ENCODE peak calls at places on chromosomes 11 and 22, in five cellular contexts. E, A, S, Q and H are unnamed samples.

GRCh38 chr11:135033545-135033944 is 621.5 kb upstream of the B3GAT1 start:
- DNase-seq in E (no peak), A (no peak), S (no peak), Q (no peak), H (no peak)

GRCh38 chr11:77299528-77299993 is 1.9 kb downstream of the GDPD4 start:
- DNase-seq in E (no peak), A (no peak), S (no peak), Q (no peak), H (peak; percentile 43)

GRCh38 chr22:27443315-27443714 is 358.2 kb downstream of the MN1 start:
- DNase-seq in E (no peak), A (no peak), S (no peak), Q (no peak), H (no peak)

GRCh38 chr22:49232319-49233067 is 595.2 kb downstream of the BRD1 start:
- DNase-seq in E (peak; percentile 17), A (peak; percentile 36), S (peak; percentile 69), Q (no peak), H (no peak)

GRCh38 chr11:75815345-75815983 is 454 bp downstream of the UVRAG start:
- DNase-seq in E (peak; percentile 34), A (no peak), S (no peak), Q (peak; percentile 44), H (peak; percentile 47)

GRCh38 chr11:71364806-71365205 is 83.4 kb downstream of the DHCR7 start:
- DNase-seq in E (no peak), A (no peak), S (no peak), Q (no peak), H (no peak)

GRCh38 chr11:1694064-1694845 is 2.7 kb upstream of the KRTAP5-6 start:
- DNase-seq in E (peak; percentile 86), A (peak; percentile 92), S (peak; percentile 92), Q (peak; percentile 82), H (peak; percentile 90)

GRCh38 chr11:119370486-119371046 is 10.9 kb downstream of the USP2 start:
- DNase-seq in E (no peak), A (peak; percentile 87), S (no peak), Q (peak; percentile 51), H (no peak)

DNA sequence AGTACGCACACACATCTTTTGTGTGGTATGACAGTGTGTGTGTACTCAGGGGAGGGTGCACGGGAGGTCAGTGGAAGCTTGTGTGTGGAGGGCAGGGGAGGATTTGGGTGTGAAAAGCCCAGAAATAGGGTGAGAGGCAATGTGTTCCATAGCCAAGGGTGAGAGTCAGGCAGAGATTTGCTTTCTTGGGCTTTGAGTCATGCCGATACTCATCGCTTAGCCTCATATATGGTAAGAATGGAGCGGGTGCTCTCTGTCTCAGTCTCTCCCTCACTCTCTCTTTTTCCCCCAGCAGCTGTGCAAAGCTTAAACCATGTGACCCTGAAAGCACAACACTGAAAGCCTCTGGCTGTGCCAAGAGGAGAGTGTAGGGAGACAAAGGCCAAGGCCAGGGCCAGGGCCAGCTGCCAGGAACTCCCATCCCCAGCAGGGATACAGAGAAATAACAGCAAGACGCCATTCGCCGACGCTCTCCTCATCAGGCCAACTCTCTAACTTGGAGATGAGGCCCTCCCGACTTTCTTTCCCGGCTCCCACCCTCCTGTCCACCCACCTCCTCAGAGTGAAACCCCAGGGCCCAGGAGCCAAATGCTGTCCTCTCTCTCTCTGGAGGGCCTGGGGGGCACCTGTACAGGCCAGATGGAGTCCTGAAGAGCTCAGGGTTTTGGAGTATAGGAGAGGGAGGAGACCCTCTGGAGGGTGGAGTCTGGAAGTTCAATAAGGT is 20.3 kb upstream of the MICAL3 start:
- DNase-seq in E (peak; percentile 38), A (peak; percentile 88), S (no peak), Q (no peak), H (peak; percentile 62)
- H3K27ac ChIP-seq in E (peak overlapping the region; percentile 69), A (peak overlapping the region; percentile 64), S (no peak overlapping the region), Q (no peak overlapping the region), H (peak overlapping the region; percentile 77)

GRCh38 chr11:46099973-46100335 is 21.3 kb downstream of the PHF21A start:
- DNase-seq in E (no peak), A (no peak), S (no peak), Q (no peak), H (no peak)
- H3K27ac ChIP-seq in E (peak overlapping the region; percentile 21), A (peak overlapping the region; percentile 54), S (peak overlapping the region; percentile 38), Q (no peak overlapping the region), H (peak overlapping the region; percentile 62)

GRCh38 chr11:66950113-66950535 is 8.1 kb downstream of the PC start:
- DNase-seq in E (no peak), A (peak; percentile 69), S (peak; percentile 83), Q (no peak), H (peak; percentile 78)
- H3K27ac ChIP-seq in E (no peak overlapping the region), A (no peak overlapping the region), S (no peak overlapping the region), Q (no peak overlapping the region), H (no peak overlapping the region)

GRCh38 chr11:4026389-4026788 is 68.2 kb upstream of the RRM1 start:
- DNase-seq in E (no peak), A (no peak), S (no peak), Q (no peak), H (no peak)
- H3K27ac ChIP-seq in E (peak overlapping the region; percentile 6), A (no peak overlapping the region), S (peak overlapping the region; percentile 15), Q (no peak overlapping the region), H (peak overlapping the region; percentile 54)

GRCh38 chr11:60873533-60873932 is 6.2 kb downstream of the ZP1 start:
- DNase-seq in E (no peak), A (no peak), S (peak; percentile 70), Q (no peak), H (no peak)
- H3K27ac ChIP-seq in E (no peak overlapping the region), A (no peak overlapping the region), S (no peak overlapping the region), Q (no peak overlapping the region), H (no peak overlapping the region)

GRCh38 chr22:22820626-22821025 is 67.0 kb upstream of the IGLL5 start:
- DNase-seq in E (no peak), A (no peak), S (no peak), Q (peak; percentile 72), H (no peak)

GRCh38 chr22:22821340-22821739 is 66.3 kb upstream of the IGLL5 start:
- DNase-seq in E (no peak), A (no peak), S (no peak), Q (no peak), H (no peak)

GRCh38 chr22:22820076-22820475 is 67.5 kb upstream of the IGLL5 start:
- DNase-seq in E (no peak), A (no peak), S (no peak), Q (no peak), H (no peak)

GRCh38 chr22:22823126-22823804 is 64.4 kb upstream of the IGLL5 start:
- DNase-seq in E (no peak), A (no peak), S (no peak), Q (peak; percentile 82), H (no peak)

DNA sequence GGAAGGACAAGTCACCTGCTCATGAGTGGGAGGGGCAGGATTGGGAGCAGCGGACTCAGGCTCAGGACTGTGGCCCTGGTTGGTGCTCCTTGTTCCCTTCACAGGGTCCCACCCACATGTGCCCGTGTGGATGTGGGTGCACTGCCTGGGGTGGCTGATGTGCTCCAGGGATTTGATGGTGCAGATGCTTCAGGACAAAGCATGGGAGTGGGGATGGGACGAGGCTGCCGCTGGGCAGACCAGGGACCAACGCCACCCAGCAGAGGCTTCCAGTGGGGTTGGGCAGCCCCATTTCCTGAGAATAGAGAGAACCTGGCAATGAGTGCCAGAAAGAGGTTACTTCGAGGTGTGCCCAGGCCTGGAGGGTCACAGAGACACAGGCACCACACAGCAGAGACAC is 65.5 kb upstream of the IGLL5 start:
- DNase-seq in E (no peak), A (no peak), S (no peak), Q (no peak), H (no peak)
- H3K27ac ChIP-seq in E (no peak overlapping the region), A (no peak overlapping the region), S (no peak overlapping the region), Q (peak overlapping the region; percentile 83), H (no peak overlapping the region)

GRCh38 chr11:10933455-10934292 is 75.8 kb upstream of the ZBED5 start:
- DNase-seq in E (peak; percentile 91), A (peak; percentile 85), S (peak; percentile 94), Q (peak; percentile 80), H (peak; percentile 90)
- H3K27ac ChIP-seq in E (peak overlapping the region; percentile 79), A (no peak overlapping the region), S (peak overlapping the region; percentile 82), Q (no peak overlapping the region), H (peak overlapping the region; percentile 75)